ENCODE peak calls at places on chromosomes 1 and 21, in nine cellular contexts. U is gastrocnemius medialis; S is tibial artery; Y is epithelial cell of esophagus; A is activated CD4-positive, alpha-beta T cell treated with anti-CD3 and anti-CD28 coated beads, Interleukin-2, amount 10 ng/mL, durations not matched to agents 24 days and 14 days; G is posterior cingulate gyrus; I is H9; M is transverse colon; T is mucosa of descending colon. J is an unnamed sample.

GRCh38 chr21:46234436-46234950 is 5.9 kb upstream of the LSS start:
- DNase-seq in U (no peak), S (no peak), Y (no peak), A (no peak), G (no peak), I (no peak), M (no peak), T (no peak), J (no peak)

GRCh38 chr1:173476664-173477285 is 360 bp upstream of the PRDX6 start:
- DNase-seq in U (peak; percentile 97), S (peak; percentile 92), Y (peak; percentile 85), A (peak; percentile 92), G (peak; percentile 96), I (peak; percentile 96), M (peak; percentile 94), T (peak; percentile 92), J (peak; percentile 97)

GRCh38 chr1:45359882-45360513 is 19.8 kb upstream of the MUTYH start:
- DNase-seq in U (peak; percentile 70), S (peak; percentile 80), Y (peak; percentile 81), A (peak; percentile 82), G (peak; percentile 72), I (no peak), M (peak; percentile 71), T (peak; percentile 90), J (peak; percentile 75)

GRCh38 chr1:190022709-190023108 is 455.0 kb downstream of the BRINP3 start:
- DNase-seq in U (no peak), S (no peak), Y (peak; percentile 86), A (no peak), G (no peak), I (no peak), M (no peak), T (no peak), J (no peak)

GRCh38 chr1:2187619-2188018 is 7.0 kb downstream of the FAAP20 start:
- DNase-seq in U (no peak), S (no peak), Y (no peak), A (no peak), G (no peak), I (no peak), M (peak; percentile 49), T (no peak), J (no peak)

GRCh38 chr1:156660752-156661112 is 16.5 kb downstream of the NES start:
- DNase-seq in U (no peak), S (no peak), Y (no peak), A (no peak), G (no peak), I (no peak), M (no peak), T (no peak), J (no peak)

GRCh38 chr1:37362569-37362968 is 111.8 kb upstream of the ZC3H12A start:
- DNase-seq in U (no peak), S (no peak), Y (no peak), A (no peak), G (no peak), I (peak; percentile 38), M (no peak), T (no peak), J (peak; percentile 12)

GRCh38 chr1:109134423-109134822 is 20.5 kb downstream of the ELAPOR1 start:
- DNase-seq in U (no peak), S (no peak), Y (no peak), A (no peak), G (no peak), I (no peak), M (peak; percentile 79), T (peak; percentile 84), J (peak; percentile 51)

GRCh38 chr1:36750706-36751105 is 268.0 kb upstream of the CSF3R start:
- DNase-seq in U (no peak), S (no peak), Y (no peak), A (no peak), G (no peak), I (no peak), M (no peak), T (no peak), J (no peak)

GRCh38 chr1:118271883-118272282 is 86.9 kb upstream of the SPAG17 start:
- DNase-seq in U (no peak), S (no peak), Y (no peak), A (no peak), G (no peak), I (no peak), M (no peak), T (no peak), J (no peak)

GRCh38 chr1:150973826-150974579 is 632 bp downstream of the CERS2 start:
- DNase-seq in U (peak; percentile 41), S (peak; percentile 29), Y (peak; percentile 63), A (peak; percentile 84), G (peak; percentile 59), I (peak; percentile 41), M (peak; percentile 56), T (peak; percentile 58), J (peak; percentile 73)

GRCh38 chr1:179169616-179170467 is 59.6 kb downstream of the ABL2 start:
- DNase-seq in U (no peak), S (no peak), Y (peak; percentile 68), A (no peak), G (no peak), I (no peak), M (no peak), T (no peak), J (no peak)

GRCh38 chr21:36450511-36450910 is 29.4 kb downstream of the CLDN14 start:
- DNase-seq in U (no peak), S (no peak), Y (peak; percentile 30), A (no peak), G (no peak), I (no peak), M (no peak), T (no peak), J (no peak)

GRCh38 chr1:119004781-119005180 is 16.6 kb upstream of the TBX15 start:
- DNase-seq in U (no peak), S (no peak), Y (no peak), A (no peak), G (no peak), I (no peak), M (no peak), T (no peak), J (no peak)

GRCh38 chr21:17428484-17428869 is 84.4 kb upstream of the CXADR start:
- DNase-seq in U (no peak), S (no peak), Y (no peak), A (no peak), G (no peak), I (no peak), M (no peak), T (no peak), J (no peak)

GRCh38 chr1:160032165-160032827 is 506 bp upstream of the PIGM start:
- DNase-seq in U (no peak), S (no peak), Y (peak; percentile 49), A (peak; percentile 63), G (no peak), I (no peak), M (peak; percentile 16), T (peak; percentile 19), J (peak; percentile 51)

GRCh38 chr1:80083892-80084291 is 1077.4 kb upstream of the ADGRL4 start:
- DNase-seq in U (no peak), S (no peak), Y (no peak), A (no peak), G (no peak), I (no peak), M (no peak), T (no peak), J (no peak)

GRCh38 chr21:45146801-45147200 is 72.4 kb downstream of the ADARB1 start:
- DNase-seq in U (no peak), S (no peak), Y (no peak), A (no peak), G (no peak), I (no peak), M (no peak), T (no peak), J (no peak)

GRCh38 chr1:54794401-54795099 is 6.6 kb downstream of the TTC22 start:
- DNase-seq in U (no peak), S (no peak), Y (peak; percentile 85), A (no peak), G (no peak), I (no peak), M (peak; percentile 81), T (peak; percentile 82), J (peak; percentile 64)

GRCh38 chr1:50978144-50978851 is 8.3 kb downstream of the CDKN2C start:
- DNase-seq in U (peak; percentile 84), S (peak; percentile 53), Y (peak; percentile 38), A (peak; percentile 76), G (peak; percentile 61), I (peak; percentile 90), M (peak; percentile 70), T (peak; percentile 79), J (peak; percentile 68)

GRCh38 chr1:208935517-208936187 is 647.9 kb upstream of the CAMK1G start:
- DNase-seq in U (no peak), S (no peak), Y (no peak), A (no peak), G (no peak), I (no peak), M (no peak), T (no peak), J (no peak)

GRCh38 chr1:118151312-118151937 is 33.6 kb downstream of the SPAG17 start:
- DNase-seq in U (peak; percentile 26), S (peak; percentile 64), Y (peak; percentile 67), A (peak; percentile 75), G (peak; percentile 52), I (peak; percentile 46), M (peak; percentile 28), T (peak; percentile 76), J (peak; percentile 81)

GRCh38 chr1:41679531-41679930 is 195.0 kb upstream of the EDN2 start:
- DNase-seq in U (no peak), S (no peak), Y (peak; percentile 90), A (peak; percentile 62), G (no peak), I (no peak), M (no peak), T (no peak), J (no peak)

GRCh38 chr1:221740941-221741363 is 937 bp downstream of the DUSP10 start:
- DNase-seq in U (peak; percentile 48), S (no peak), Y (peak; percentile 30), A (peak; percentile 80), G (peak; percentile 24), I (no peak), M (peak; percentile 13), T (peak; percentile 27), J (no peak)

GRCh38 chr1:1136547-1137230 is 20.8 kb upstream of the C1orf159 start:
- DNase-seq in U (no peak), S (no peak), Y (no peak), A (peak; percentile 76), G (no peak), I (no peak), M (peak; percentile 91), T (peak; percentile 91), J (peak; percentile 75)

GRCh38 chr1:237769916-237770315 is 120.8 kb downstream of the ZP4 start:
- DNase-seq in U (no peak), S (no peak), Y (no peak), A (no peak), G (no peak), I (no peak), M (no peak), T (no peak), J (no peak)

GRCh38 chr1:62879962-62880361 is 96.0 kb downstream of the ATG4C start:
- DNase-seq in U (no peak), S (no peak), Y (no peak), A (no peak), G (no peak), I (no peak), M (no peak), T (no peak), J (no peak)

GRCh38 chr1:216154063-216154462 is 269.2 kb downstream of the USH2A start:
- DNase-seq in U (no peak), S (no peak), Y (no peak), A (no peak), G (no peak), I (no peak), M (no peak), T (no peak), J (no peak)

J was measured in left kidney.